ENCODE peak calls at places on chromosomes 12 and 14, in ten cellular contexts. One of them, this sample, is unnamed.

GRCh38 chr12:4046150-4046845 is 173.1 kb upstream of the PARP11 start:
- DNase-seq in hepatic stellate cell: no peak
- DNase-seq in EL: no peak
- DNase-seq in ovary: no peak
- DNase-seq in activated naive CD8-positive, alpha-beta T cell treated with anti-CD3 and anti-CD28 coated beads, Interleukin-2, amount 50 U/mL, for 24 hours: no peak
- DNase-seq in NCI-H1105 treated with DMSO at 0.1 percent for 48 hours: no peak
- DNase-seq in hippocampal formation: no peak
- DNase-seq in foreskin fibroblast: no peak
- DNase-seq in activated T-helper 1 cell treated with anti-CD3 and anti-CD28 coated beads, Interleukin-2, amount 50 U/mL, for 16 hours: no peak
- DNase-seq in DMS79: no peak
- DNase-seq in this sample: no peak

GRCh38 chr12:52818376-52818775 is 4.5 kb upstream of the KRT4 start:
- DNase-seq in hepatic stellate cell: no peak
- DNase-seq in EL: no peak
- DNase-seq in ovary: no peak
- DNase-seq in activated naive CD8-positive, alpha-beta T cell treated with anti-CD3 and anti-CD28 coated beads, Interleukin-2, amount 50 U/mL, for 24 hours: no peak
- DNase-seq in NCI-H1105 treated with DMSO at 0.1 percent for 48 hours: no peak
- DNase-seq in hippocampal formation: no peak
- DNase-seq in foreskin fibroblast: no peak
- DNase-seq in activated T-helper 1 cell treated with anti-CD3 and anti-CD28 coated beads, Interleukin-2, amount 50 U/mL, for 16 hours: no peak
- DNase-seq in DMS79: no peak
- DNase-seq in this sample: peak; percentile 44

GRCh38 chr12:95611676-95612309 is 60.5 kb upstream of the USP44 start:
- DNase-seq in hepatic stellate cell: no peak
- DNase-seq in EL: no peak
- DNase-seq in ovary: no peak
- DNase-seq in activated naive CD8-positive, alpha-beta T cell treated with anti-CD3 and anti-CD28 coated beads, Interleukin-2, amount 50 U/mL, for 24 hours: no peak
- DNase-seq in NCI-H1105 treated with DMSO at 0.1 percent for 48 hours: peak; percentile 88
- DNase-seq in hippocampal formation: no peak
- DNase-seq in foreskin fibroblast: no peak
- DNase-seq in activated T-helper 1 cell treated with anti-CD3 and anti-CD28 coated beads, Interleukin-2, amount 50 U/mL, for 16 hours: no peak
- DNase-seq in DMS79: no peak
- DNase-seq in this sample: no peak

GRCh38 chr12:94174576-94174975 is 26.2 kb downstream of the PLXNC1 start:
- DNase-seq in hepatic stellate cell: no peak
- DNase-seq in EL: no peak
- DNase-seq in ovary: no peak
- DNase-seq in activated naive CD8-positive, alpha-beta T cell treated with anti-CD3 and anti-CD28 coated beads, Interleukin-2, amount 50 U/mL, for 24 hours: peak; percentile 62
- DNase-seq in NCI-H1105 treated with DMSO at 0.1 percent for 48 hours: no peak
- DNase-seq in hippocampal formation: no peak
- DNase-seq in foreskin fibroblast: no peak
- DNase-seq in activated T-helper 1 cell treated with anti-CD3 and anti-CD28 coated beads, Interleukin-2, amount 50 U/mL, for 16 hours: no peak
- DNase-seq in DMS79: no peak
- DNase-seq in this sample: no peak

GRCh38 chr14:101058571-101058970 is 155.0 kb upstream of the RTL1 start:
- DNase-seq in hepatic stellate cell: no peak
- DNase-seq in EL: peak; percentile 30
- DNase-seq in ovary: no peak
- DNase-seq in activated naive CD8-positive, alpha-beta T cell treated with anti-CD3 and anti-CD28 coated beads, Interleukin-2, amount 50 U/mL, for 24 hours: no peak
- DNase-seq in NCI-H1105 treated with DMSO at 0.1 percent for 48 hours: no peak
- DNase-seq in hippocampal formation: no peak
- DNase-seq in foreskin fibroblast: peak; percentile 12
- DNase-seq in activated T-helper 1 cell treated with anti-CD3 and anti-CD28 coated beads, Interleukin-2, amount 50 U/mL, for 16 hours: no peak
- DNase-seq in DMS79: no peak
- DNase-seq in this sample: no peak

GRCh38 chr12:82660541-82661325 is 26.0 kb upstream of the TMTC2 start:
- DNase-seq in hepatic stellate cell: no peak
- DNase-seq in EL: peak; percentile 5
- DNase-seq in ovary: no peak
- DNase-seq in activated naive CD8-positive, alpha-beta T cell treated with anti-CD3 and anti-CD28 coated beads, Interleukin-2, amount 50 U/mL, for 24 hours: no peak
- DNase-seq in NCI-H1105 treated with DMSO at 0.1 percent for 48 hours: no peak
- DNase-seq in hippocampal formation: no peak
- DNase-seq in foreskin fibroblast: no peak
- DNase-seq in activated T-helper 1 cell treated with anti-CD3 and anti-CD28 coated beads, Interleukin-2, amount 50 U/mL, for 16 hours: no peak
- DNase-seq in DMS79: no peak
- DNase-seq in this sample: no peak

GRCh38 chr12:117010693-117011451 is 88.3 kb downstream of the TESC start:
- DNase-seq in hepatic stellate cell: no peak
- DNase-seq in EL: no peak
- DNase-seq in ovary: no peak
- DNase-seq in activated naive CD8-positive, alpha-beta T cell treated with anti-CD3 and anti-CD28 coated beads, Interleukin-2, amount 50 U/mL, for 24 hours: no peak
- DNase-seq in NCI-H1105 treated with DMSO at 0.1 percent for 48 hours: no peak
- DNase-seq in hippocampal formation: no peak
- DNase-seq in foreskin fibroblast: no peak
- DNase-seq in activated T-helper 1 cell treated with anti-CD3 and anti-CD28 coated beads, Interleukin-2, amount 50 U/mL, for 16 hours: no peak
- DNase-seq in DMS79: no peak
- DNase-seq in this sample: no peak

GRCh38 chr14:73173092-73173735 is 36.9 kb downstream of the PSEN1 start:
- DNase-seq in hepatic stellate cell: peak; percentile 36
- DNase-seq in EL: peak; percentile 54
- DNase-seq in ovary: no peak
- DNase-seq in activated naive CD8-positive, alpha-beta T cell treated with anti-CD3 and anti-CD28 coated beads, Interleukin-2, amount 50 U/mL, for 24 hours: no peak
- DNase-seq in NCI-H1105 treated with DMSO at 0.1 percent for 48 hours: peak; percentile 82
- DNase-seq in hippocampal formation: no peak
- DNase-seq in foreskin fibroblast: peak; percentile 29
- DNase-seq in activated T-helper 1 cell treated with anti-CD3 and anti-CD28 coated beads, Interleukin-2, amount 50 U/mL, for 16 hours: no peak
- DNase-seq in DMS79: no peak
- DNase-seq in this sample: no peak

GRCh38 chr14:21978999-21979314 is 305.3 kb upstream of the OR4E1 start:
- DNase-seq in hepatic stellate cell: no peak
- DNase-seq in EL: no peak
- DNase-seq in ovary: no peak
- DNase-seq in activated naive CD8-positive, alpha-beta T cell treated with anti-CD3 and anti-CD28 coated beads, Interleukin-2, amount 50 U/mL, for 24 hours: no peak
- DNase-seq in NCI-H1105 treated with DMSO at 0.1 percent for 48 hours: no peak
- DNase-seq in hippocampal formation: no peak
- DNase-seq in foreskin fibroblast: no peak
- DNase-seq in activated T-helper 1 cell treated with anti-CD3 and anti-CD28 coated beads, Interleukin-2, amount 50 U/mL, for 16 hours: no peak
- DNase-seq in DMS79: no peak
- DNase-seq in this sample: no peak

GRCh38 chr14:42140831-42141279 is 534.2 kb downstream of the LRFN5 start:
- DNase-seq in hepatic stellate cell: peak; percentile 8
- DNase-seq in EL: peak; percentile 20
- DNase-seq in ovary: no peak
- DNase-seq in activated naive CD8-positive, alpha-beta T cell treated with anti-CD3 and anti-CD28 coated beads, Interleukin-2, amount 50 U/mL, for 24 hours: no peak
- DNase-seq in NCI-H1105 treated with DMSO at 0.1 percent for 48 hours: no peak
- DNase-seq in hippocampal formation: no peak
- DNase-seq in foreskin fibroblast: peak; percentile 77
- DNase-seq in activated T-helper 1 cell treated with anti-CD3 and anti-CD28 coated beads, Interleukin-2, amount 50 U/mL, for 16 hours: no peak
- DNase-seq in DMS79: no peak
- DNase-seq in this sample: no peak

GRCh38 chr14:104552738-104553125 is 26.8 kb upstream of the C14orf180 start:
- DNase-seq in hepatic stellate cell: no peak
- DNase-seq in EL: no peak
- DNase-seq in ovary: no peak
- DNase-seq in activated naive CD8-positive, alpha-beta T cell treated with anti-CD3 and anti-CD28 coated beads, Interleukin-2, amount 50 U/mL, for 24 hours: no peak
- DNase-seq in NCI-H1105 treated with DMSO at 0.1 percent for 48 hours: no peak
- DNase-seq in hippocampal formation: no peak
- DNase-seq in foreskin fibroblast: no peak
- DNase-seq in activated T-helper 1 cell treated with anti-CD3 and anti-CD28 coated beads, Interleukin-2, amount 50 U/mL, for 16 hours: no peak
- DNase-seq in DMS79: no peak
- DNase-seq in this sample: no peak

GRCh38 chr14:101123639-101124525 is 220.4 kb upstream of the RTL1 start:
- DNase-seq in hepatic stellate cell: no peak
- DNase-seq in EL: no peak
- DNase-seq in ovary: no peak
- DNase-seq in activated naive CD8-positive, alpha-beta T cell treated with anti-CD3 and anti-CD28 coated beads, Interleukin-2, amount 50 U/mL, for 24 hours: no peak
- DNase-seq in NCI-H1105 treated with DMSO at 0.1 percent for 48 hours: no peak
- DNase-seq in hippocampal formation: no peak
- DNase-seq in foreskin fibroblast: no peak
- DNase-seq in activated T-helper 1 cell treated with anti-CD3 and anti-CD28 coated beads, Interleukin-2, amount 50 U/mL, for 16 hours: no peak
- DNase-seq in DMS79: no peak
- DNase-seq in this sample: no peak

GRCh38 chr12:24839268-24839791 is 109.6 kb downstream of the BCAT1 start:
- DNase-seq in hepatic stellate cell: no peak
- DNase-seq in EL: no peak
- DNase-seq in ovary: no peak
- DNase-seq in activated naive CD8-positive, alpha-beta T cell treated with anti-CD3 and anti-CD28 coated beads, Interleukin-2, amount 50 U/mL, for 24 hours: peak; percentile 61
- DNase-seq in NCI-H1105 treated with DMSO at 0.1 percent for 48 hours: no peak
- DNase-seq in hippocampal formation: no peak
- DNase-seq in foreskin fibroblast: peak; percentile 39
- DNase-seq in activated T-helper 1 cell treated with anti-CD3 and anti-CD28 coated beads, Interleukin-2, amount 50 U/mL, for 16 hours: no peak
- DNase-seq in DMS79: no peak
- DNase-seq in this sample: no peak

GRCh38 chr14:32331227-32331597 is 2.1 kb downstream of the AKAP6 start:
- DNase-seq in hepatic stellate cell: no peak
- DNase-seq in EL: no peak
- DNase-seq in ovary: no peak
- DNase-seq in activated naive CD8-positive, alpha-beta T cell treated with anti-CD3 and anti-CD28 coated beads, Interleukin-2, amount 50 U/mL, for 24 hours: no peak
- DNase-seq in NCI-H1105 treated with DMSO at 0.1 percent for 48 hours: peak; percentile 56
- DNase-seq in hippocampal formation: no peak
- DNase-seq in foreskin fibroblast: no peak
- DNase-seq in activated T-helper 1 cell treated with anti-CD3 and anti-CD28 coated beads, Interleukin-2, amount 50 U/mL, for 16 hours: no peak
- DNase-seq in DMS79: peak; percentile 9
- DNase-seq in this sample: no peak

GRCh38 chr12:75542942-75543341 is 31.5 kb upstream of the KRR1 start:
- DNase-seq in hepatic stellate cell: no peak
- DNase-seq in EL: no peak
- DNase-seq in ovary: no peak
- DNase-seq in activated naive CD8-positive, alpha-beta T cell treated with anti-CD3 and anti-CD28 coated beads, Interleukin-2, amount 50 U/mL, for 24 hours: no peak
- DNase-seq in NCI-H1105 treated with DMSO at 0.1 percent for 48 hours: no peak
- DNase-seq in hippocampal formation: no peak
- DNase-seq in foreskin fibroblast: peak; percentile 36
- DNase-seq in activated T-helper 1 cell treated with anti-CD3 and anti-CD28 coated beads, Interleukin-2, amount 50 U/mL, for 16 hours: no peak
- DNase-seq in DMS79: no peak
- DNase-seq in this sample: no peak

This sample was measured in NCI-H1092 treated with DMSO at 0.1 percent for 48 hours.